ENCODE peak calls at places on chromosomes 6 and 20, in four cellular contexts. Z, M, K and Y are unnamed samples. For H3K9me3, the result is how much of the 10 kb centered on the place peaks cover.

GRCh38 chr20:32206383-32207210 is 946 bp downstream of the PLAGL2 start:
- DNase-seq in Z (no peak), K (no peak), M (no peak), Y (no peak)

GRCh38 chr6:105898286-105898685 is 187.8 kb upstream of the PRDM1 start:
- DNase-seq in Z (no peak), M (no peak), K (peak), Y (no peak)

GRCh38 chr6:12343122-12343439 is 52.9 kb downstream of the EDN1 start:
- DNase-seq in K (no peak), Z (no peak), M (no peak), Y (no peak)

GRCh38 chr6:9405369-9405768 is 970.0 kb upstream of the SLC35B3 start:
- DNase-seq in M (no peak), Z (no peak), K (peak), Y (no peak)

GRCh38 chr6:11241154-11241792 is 8.8 kb upstream of the NEDD9 start:
- DNase-seq in M (no peak), Z (no peak), K (no peak), Y (no peak)

GRCh38 chr20:5149892-5150225 is 23.1 kb downstream of the CDS2 start:
- DNase-seq in Z (no peak), K (no peak), M (no peak), Y (no peak)

GRCh38 chr20:49700411-49701185 is 13.1 kb downstream of the B4GALT5 start:
- DNase-seq in K (no peak), Z (no peak), M (no peak), Y (no peak)

GRCh38 chr20:22583773-22584629 is at the start of gene FOXA2:
- DNase-seq in K (no peak), Z (no peak), M (no peak), Y (no peak)

GRCh38 chr6:147170269-147170668 is 33.9 kb upstream of the STXBP5 start:
- DNase-seq in K (peak), Z (no peak), M (no peak), Y (no peak)

GRCh38 chr6:143959865-143960264 is 48.2 kb downstream of the PLAGL1 start:
- DNase-seq in K (no peak), Z (no peak), M (no peak), Y (no peak)

GRCh38 chr6:75852721-75853120 is 103.7 kb downstream of the MYO6 start:
- DNase-seq in Z (no peak), K (no peak), M (no peak), Y (no peak)

GRCh38 chr6:151071295-151071694 is 168.5 kb upstream of the AKAP12 start:
- DNase-seq in Z (no peak), K (peak), M (no peak), Y (no peak)

GRCh38 chr6:42766163-42766670 is 15.6 kb upstream of the BICRAL start:
- DNase-seq in K (no peak), M (no peak), Z (no peak), Y (no peak)

GRCh38 chr6:157368359-157369049 is 12.5 kb upstream of the ZDHHC14 start:
- DNase-seq in K (no peak), Z (no peak), M (no peak), Y (no peak)

GRCh38 chr6:25360611-25361010 is 81.4 kb downstream of the CARMIL1 start:
- DNase-seq in Z (no peak), K (no peak), M (no peak), Y (no peak)

GRCh38 chr6:105483492-105483891 is 80.6 kb upstream of the PREP start:
- DNase-seq in Z (no peak), M (no peak), K (no peak), Y (no peak)

GRCh38 chr20:44785768-44786167 is 24.6 kb downstream of the RIMS4 start:
- DNase-seq in Z (no peak), M (no peak), K (no peak), Y (no peak)

GRCh38 chr6:30795549-30796293 is 51.4 kb upstream of the IER3 start:
- DNase-seq in K (no peak), Z (no peak), M (no peak), Y (no peak)

GRCh38 chr6:109793793-109794192 is 102.7 kb downstream of the FIG4 start:
- DNase-seq in K (peak), Z (no peak), M (peak), Y (no peak)

GRCh38 chr6:12608016-12608860 is 108.3 kb upstream of the PHACTR1 start:
- DNase-seq in K (no peak), Z (no peak), M (no peak), Y (no peak)

GRCh38 chr6:167699141-167700036 is 127.3 kb upstream of the AFDN start:
- DNase-seq in K (no peak), M (no peak), Z (no peak), Y (no peak)

GRCh38 chr6:9467746-9468145 is 947.1 kb downstream of the TFAP2A start:
- DNase-seq in K (no peak), Z (no peak), M (peak), Y (no peak)

GRCh38 chr20:44748005-44748370 is 2.3 kb downstream of the KCNK15 start:
- DNase-seq in K (no peak), Z (no peak), M (no peak), Y (no peak)

GRCh38 chr20:47546184-47547033 is 44.7 kb downstream of the NCOA3 start:
- DNase-seq in M (no peak), K (peak), Z (no peak), Y (no peak)

GRCh38 chr6:103750603-103751002 is 1109.1 kb downstream of the HACE1 start:
- DNase-seq in M (no peak), Z (no peak), K (no peak), Y (no peak)

GRCh38 chr20:34604980-34605788 is 46.7 kb downstream of the MAP1LC3A start:
- DNase-seq in Z (no peak), K (peak), M (no peak), Y (no peak)

GRCh38 chr6:168157272-168158007 is 78.4 kb upstream of the FRMD1 start:
- DNase-seq in Z (no peak), M (peak), K (peak), Y (no peak)

GRCh38 chr20:63234693-63235398 is 859 bp upstream of the BIRC7 start:
- DNase-seq in K (no peak), M (no peak), Z (no peak), Y (no peak)

GRCh38 chr6:169145476-169145875 is 108.2 kb downstream of the THBS2 start:
- DNase-seq in K (no peak), Z (no peak), M (no peak), Y (no peak)

GRCh38 chr6:16420715-16421461 is 182.5 kb downstream of the GMPR start:
- DNase-seq in K (peak), M (peak), Z (no peak), Y (peak)

GRCh38 chr6:165774903-165775608 is 112.0 kb upstream of the PDE10A start:
- DNase-seq in K (no peak), M (no peak), Z (no peak), Y (no peak)

DNA sequence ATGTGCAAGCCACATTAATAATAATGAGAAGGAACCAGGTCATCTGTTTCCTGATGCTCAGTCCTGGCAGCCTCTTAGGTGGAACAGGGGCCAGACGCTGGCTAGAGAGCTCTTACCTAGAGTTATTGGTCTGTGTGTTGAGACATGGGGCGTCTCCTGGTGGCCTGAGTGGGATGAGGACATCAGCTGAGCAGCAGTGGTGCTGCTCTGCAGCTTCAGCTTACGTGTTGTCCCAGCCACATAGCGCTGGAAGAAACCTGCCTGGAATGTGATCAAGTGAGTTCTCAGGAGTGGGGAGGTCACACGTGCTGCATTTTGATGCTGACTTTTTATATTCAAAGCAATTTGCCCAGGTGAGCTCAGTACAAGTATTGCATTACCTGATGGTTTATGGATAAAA is 355.4 kb downstream of the CDH26 start:
- DNase-seq in Z (no peak), M (no peak), K (no peak), Y (no peak)
- H3K9me3 ChIP-seq in Z (under half), M (under half), K (under half), Y (under half)

GRCh38 chr6:32427934-32428474 is 11.7 kb upstream of the HLA-DRA start:
- DNase-seq in Z (no peak), M (no peak), K (no peak), Y (no peak)
- H3K9me3 ChIP-seq in Z (under half), M (under half), K (under half), Y (under half)

GRCh38 chr20:35640724-35641123 is 24.0 kb downstream of the CPNE1 start:
- DNase-seq in K (no peak), M (no peak), Z (no peak), Y (no peak)

GRCh38 chr20:35644806-35645205 is 19.9 kb downstream of the CPNE1 start:
- DNase-seq in M (no peak), K (no peak), Z (no peak), Y (no peak)

GRCh38 chr20:35643045-35643444 is 21.7 kb downstream of the CPNE1 start:
- DNase-seq in M (no peak), K (no peak), Z (no peak), Y (no peak)

GRCh38 chr20:35637266-35637665 is 21.6 kb downstream of the SPAG4 start:
- DNase-seq in M (no peak), K (no peak), Z (no peak), Y (no peak)

DNA sequence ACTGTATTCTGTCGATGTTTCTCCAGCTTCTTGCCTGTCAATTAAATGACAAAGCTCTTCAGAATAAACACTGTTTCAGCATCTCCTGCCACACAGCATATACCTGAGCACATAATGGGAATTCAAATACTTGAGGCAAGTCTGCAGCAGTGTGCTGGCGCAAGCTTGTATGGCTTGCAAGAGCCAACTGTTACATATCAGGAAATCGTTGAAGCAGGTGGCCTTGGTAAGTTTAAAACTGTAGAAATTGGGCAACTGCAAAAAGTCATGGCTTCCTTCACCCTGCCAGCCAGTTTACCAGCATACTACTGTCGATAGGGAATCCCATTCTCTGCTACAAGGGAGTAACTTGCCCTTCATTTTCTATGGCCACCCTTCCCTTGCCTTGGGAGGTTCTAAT is 23.0 kb downstream of the CPNE1 start:
- DNase-seq in K (no peak), M (no peak), Z (no peak), Y (no peak)
- H3K9me3 ChIP-seq in K (under half), M (under half), Z (under half), Y (under half)

DNA sequence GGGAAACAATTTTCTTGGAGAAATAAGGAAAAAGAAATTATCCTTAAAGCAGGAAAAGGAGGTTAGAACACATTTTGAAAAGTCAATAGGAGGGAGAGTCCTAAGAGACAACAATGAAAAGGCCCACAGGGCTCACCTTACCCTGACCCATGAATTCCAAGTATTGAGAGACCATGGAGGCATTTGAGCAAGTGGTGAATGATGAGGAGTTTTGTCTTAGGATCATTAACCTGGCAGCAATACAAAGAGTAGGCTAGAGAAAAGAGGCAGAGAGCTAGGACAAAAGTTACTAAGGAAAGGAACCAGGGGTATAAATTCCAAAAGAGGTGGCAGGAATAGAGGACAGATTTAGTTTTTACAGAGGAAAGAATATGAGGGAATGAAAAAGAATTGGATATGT is 44.7 kb downstream of the PACRG start:
- DNase-seq in Z (peak), M (no peak), K (no peak), Y (no peak)
- H3K9me3 ChIP-seq in Z (under half), M (under half), K (under half), Y (under half)

DNA sequence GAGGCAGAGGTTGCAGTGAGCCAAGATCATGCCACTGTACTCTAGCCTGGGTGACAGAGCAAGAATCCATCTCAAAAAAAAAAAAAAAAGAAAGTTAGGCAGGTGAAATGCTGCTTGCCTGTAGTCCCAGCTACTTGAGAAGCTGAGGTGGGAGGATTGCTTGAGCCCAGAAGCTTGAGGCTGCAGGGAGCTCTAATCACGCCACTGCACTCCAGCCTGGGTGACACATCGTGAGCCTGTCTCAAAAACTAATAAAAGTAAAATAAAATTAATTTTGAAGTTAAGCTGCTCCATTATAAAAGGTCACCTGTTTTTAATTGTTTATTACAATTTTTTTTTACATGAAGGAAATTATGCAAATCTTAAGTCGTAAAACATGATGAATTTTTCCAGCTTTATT is 23.2 kb upstream of the SAMHD1 start:
- DNase-seq in Z (no peak), K (no peak), M (no peak), Y (no peak)
- H3K9me3 ChIP-seq in Z (under half), K (under half), M (under half), Y (under half)

DNA sequence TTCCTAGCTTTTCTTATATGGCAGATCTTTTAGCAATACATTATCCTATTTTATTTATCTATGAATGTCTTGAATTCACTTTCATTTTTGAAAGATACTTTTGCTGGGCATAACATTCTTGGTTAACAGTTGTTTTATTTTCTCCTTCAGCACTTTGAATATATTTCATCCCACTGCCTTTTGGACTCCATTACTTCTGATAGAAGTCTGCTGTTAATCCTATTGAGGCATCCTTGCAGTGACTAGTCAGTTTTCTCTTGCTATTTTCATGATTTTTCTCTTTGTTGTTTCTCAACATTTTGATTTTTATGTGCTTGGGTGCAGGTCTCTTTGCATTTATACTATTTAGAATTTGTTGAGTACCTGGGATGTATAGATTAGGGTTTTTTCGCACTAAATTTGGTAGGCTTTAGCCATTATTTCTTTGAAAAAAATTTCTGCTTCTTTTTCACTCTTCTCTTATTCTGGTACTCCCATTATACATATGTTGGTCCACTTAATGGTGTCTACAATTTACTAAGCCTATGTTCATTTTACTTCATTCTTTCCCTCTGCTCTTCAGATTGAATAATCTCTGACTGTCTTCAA is 53.2 kb downstream of the PHACTR3 start:
- DNase-seq in M (no peak), Z (no peak), K (no peak), Y (no peak)
- H3K9me3 ChIP-seq in M (under half), Z (under half), K (under half), Y (under half)

GRCh38 chr6:134071876-134072275 is 19.5 kb upstream of the SLC2A12 start:
- DNase-seq in K (no peak), Z (no peak), M (no peak), Y (no peak)
- H3K9me3 ChIP-seq in K (under half), Z (under half), M (under half), Y (under half)

GRCh38 chr20:56155625-56156024 is 92.9 kb upstream of the MC3R start:
- DNase-seq in K (no peak), M (no peak), Z (no peak), Y (no peak)

GRCh38 chr20:56157530-56158203 is 90.9 kb upstream of the MC3R start:
- DNase-seq in K (no peak), Z (no peak), M (no peak), Y (no peak)

DNA sequence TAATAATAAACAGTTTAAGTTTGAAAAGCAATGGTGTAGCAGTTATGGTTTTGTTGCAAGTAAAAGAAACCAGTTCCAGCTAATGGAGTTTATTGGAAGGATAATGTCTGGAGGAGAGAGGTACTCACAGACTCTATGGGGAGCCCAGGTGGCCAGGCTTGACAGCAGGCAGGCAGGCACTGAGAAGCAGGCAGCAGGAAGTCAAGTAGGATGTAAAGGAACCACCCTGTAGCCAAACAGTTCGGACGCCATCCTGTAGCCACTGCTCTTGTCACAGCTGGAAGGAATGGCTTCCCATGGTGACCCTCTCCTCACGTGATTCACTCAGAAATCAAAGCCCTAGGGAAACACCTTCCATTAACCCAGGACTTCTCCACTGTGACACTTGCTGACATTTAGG is 96.7 kb upstream of the MC3R start:
- DNase-seq in K (no peak), Z (no peak), M (no peak), Y (no peak)
- H3K9me3 ChIP-seq in K (under half), Z (under half), M (under half), Y (under half)

GRCh38 chr20:59733326-59733725 is 129.0 kb downstream of the PHACTR3 start:
- DNase-seq in Z (no peak), M (no peak), K (no peak), Y (no peak)
- H3K9me3 ChIP-seq in Z (under half), M (under half), K (under half), Y (under half)